ENCODE peak calls at places on chromosomes 4 and X, in five cellular contexts. I is posterior cingulate gyrus; Y is stimulated activated CD4-positive, alpha-beta T cell treated with anti-CD3 and anti-CD28 coated beads, Interleukin-4, amount 100 ng/mL, for 4 hours; E is midbrain; T is activated CD4-positive, alpha-beta T cell treated with anti-CD3 and anti-CD28 coated beads for 1 hour. O is an unnamed sample.

GRCh38 chrX:4173743-4174142 is 460.3 kb upstream of the PRKX start:
- DNase-seq in T (no peak), E (no peak), I (no peak), Y (no peak), O (no peak)

GRCh38 chr4:957581-958313 is 15.6 kb downstream of the DGKQ start:
- DNase-seq in I (peak; percentile 82), T (no peak), E (no peak), Y (no peak), O (no peak)

GRCh38 chr4:1347410-1347864 is 429 bp downstream of the UVSSA start:
- DNase-seq in E (peak; percentile 50), Y (peak; percentile 45), I (no peak), T (no peak), O (no peak)

GRCh38 chrX:63250253-63250868 is 100.8 kb downstream of the SPIN4 start:
- DNase-seq in T (no peak), E (no peak), Y (peak; percentile 1), I (no peak), O (peak; percentile 40)

GRCh38 chr4:95627709-95628108 is 78.9 kb upstream of the UNC5C start:
- DNase-seq in I (no peak), E (no peak), T (no peak), Y (no peak), O (no peak)

GRCh38 chr4:52864816-52865215 is 2.7 kb downstream of the RASL11B start:
- DNase-seq in E (no peak), I (no peak), T (no peak), Y (no peak), O (no peak)

GRCh38 chr4:150533673-150534072 is 48.3 kb upstream of the MAB21L2 start:
- DNase-seq in Y (no peak), E (no peak), I (no peak), T (no peak), O (no peak)

GRCh38 chrX:54413753-54414152 is 26.5 kb upstream of the TSR2 start:
- DNase-seq in I (no peak), E (no peak), Y (no peak), T (no peak), O (no peak)